ENCODE peak calls at places on chromosome 2, in eight cellular contexts. One of them, this sample, is unnamed.

GRCh38 chr2:232891621-232892071 is 21.6 kb downstream of the SNORC start:
- DNase-seq in coronary artery: peak
- DNase-seq in right atrium auricular region: no peak
- DNase-seq in AG10803: peak
- DNase-seq in NB4: no peak
- DNase-seq in astrocyte: peak
- DNase-seq in mucosa of descending colon: no peak
- DNase-seq in hepatocyte: no peak
- DNase-seq in this sample: peak

GRCh38 chr2:162164802-162165201 is 12.8 kb upstream of the GCG start:
- DNase-seq in coronary artery: no peak
- DNase-seq in right atrium auricular region: no peak
- DNase-seq in AG10803: peak
- DNase-seq in NB4: no peak
- DNase-seq in astrocyte: peak
- DNase-seq in mucosa of descending colon: no peak
- DNase-seq in hepatocyte: no peak
- DNase-seq in this sample: no peak

GRCh38 chr2:134823431-134823830 is 15.0 kb upstream of the ACMSD start:
- DNase-seq in coronary artery: no peak
- DNase-seq in right atrium auricular region: no peak
- DNase-seq in AG10803: no peak
- DNase-seq in NB4: no peak
- DNase-seq in astrocyte: no peak
- DNase-seq in mucosa of descending colon: no peak
- DNase-seq in hepatocyte: no peak
- DNase-seq in this sample: no peak

GRCh38 chr2:58110765-58111164 is 64.2 kb downstream of the VRK2 start:
- DNase-seq in coronary artery: no peak
- DNase-seq in right atrium auricular region: no peak
- DNase-seq in AG10803: no peak
- DNase-seq in NB4: peak
- DNase-seq in astrocyte: no peak
- DNase-seq in mucosa of descending colon: no peak
- DNase-seq in hepatocyte: no peak
- DNase-seq in this sample: no peak

GRCh38 chr2:104547251-104547650 is 306.7 kb upstream of the POU3F3 start:
- DNase-seq in coronary artery: no peak
- DNase-seq in right atrium auricular region: no peak
- DNase-seq in AG10803: no peak
- DNase-seq in NB4: no peak
- DNase-seq in astrocyte: no peak
- DNase-seq in mucosa of descending colon: no peak
- DNase-seq in hepatocyte: no peak
- DNase-seq in this sample: no peak

GRCh38 chr2:8573234-8573941 is 108.5 kb upstream of the ID2 start:
- DNase-seq in coronary artery: peak
- DNase-seq in right atrium auricular region: no peak
- DNase-seq in AG10803: no peak
- DNase-seq in NB4: no peak
- DNase-seq in astrocyte: no peak
- DNase-seq in mucosa of descending colon: peak
- DNase-seq in hepatocyte: peak
- DNase-seq in this sample: no peak

GRCh38 chr2:75621228-75621627 is 25.4 kb upstream of the MRPL19 start:
- DNase-seq in coronary artery: no peak
- DNase-seq in right atrium auricular region: no peak
- DNase-seq in AG10803: no peak
- DNase-seq in NB4: no peak
- DNase-seq in astrocyte: no peak
- DNase-seq in mucosa of descending colon: no peak
- DNase-seq in hepatocyte: no peak
- DNase-seq in this sample: no peak

GRCh38 chr2:54536720-54537119 is 80.6 kb downstream of the SPTBN1 start:
- DNase-seq in coronary artery: no peak
- DNase-seq in right atrium auricular region: no peak
- DNase-seq in AG10803: no peak
- DNase-seq in NB4: no peak
- DNase-seq in astrocyte: no peak
- DNase-seq in mucosa of descending colon: no peak
- DNase-seq in hepatocyte: no peak
- DNase-seq in this sample: no peak

GRCh38 chr2:159921752-159922404 is 123.9 kb upstream of the CD302 start:
- DNase-seq in coronary artery: no peak
- DNase-seq in right atrium auricular region: peak
- DNase-seq in AG10803: peak
- DNase-seq in NB4: peak
- DNase-seq in astrocyte: peak
- DNase-seq in mucosa of descending colon: peak
- DNase-seq in hepatocyte: peak
- DNase-seq in this sample: peak

GRCh38 chr2:170554278-170554955 is 160.7 kb upstream of the SP5 start:
- DNase-seq in coronary artery: peak
- DNase-seq in right atrium auricular region: no peak
- DNase-seq in AG10803: peak
- DNase-seq in NB4: no peak
- DNase-seq in astrocyte: peak
- DNase-seq in mucosa of descending colon: no peak
- DNase-seq in hepatocyte: no peak
- DNase-seq in this sample: peak

GRCh38 chr2:68936462-68936861 is 16.2 kb downstream of the GKN2 start:
- DNase-seq in coronary artery: no peak
- DNase-seq in right atrium auricular region: no peak
- DNase-seq in AG10803: peak
- DNase-seq in NB4: no peak
- DNase-seq in astrocyte: peak
- DNase-seq in mucosa of descending colon: no peak
- DNase-seq in hepatocyte: no peak
- DNase-seq in this sample: peak

GRCh38 chr2:46184794-46185583 is 112.2 kb upstream of the EPAS1 start:
- DNase-seq in coronary artery: peak
- DNase-seq in right atrium auricular region: peak
- DNase-seq in AG10803: no peak
- DNase-seq in NB4: peak
- DNase-seq in astrocyte: no peak
- DNase-seq in mucosa of descending colon: no peak
- DNase-seq in hepatocyte: no peak
- DNase-seq in this sample: no peak

GRCh38 chr2:138124521-138124920 is 160.2 kb downstream of the HNMT start:
- DNase-seq in coronary artery: no peak
- DNase-seq in right atrium auricular region: no peak
- DNase-seq in AG10803: no peak
- DNase-seq in NB4: no peak
- DNase-seq in astrocyte: no peak
- DNase-seq in mucosa of descending colon: no peak
- DNase-seq in hepatocyte: no peak
- DNase-seq in this sample: no peak

GRCh38 chr2:34069604-34070003 is 470.5 kb upstream of the FAM98A start:
- DNase-seq in coronary artery: no peak
- DNase-seq in right atrium auricular region: no peak
- DNase-seq in AG10803: no peak
- DNase-seq in NB4: no peak
- DNase-seq in astrocyte: no peak
- DNase-seq in mucosa of descending colon: no peak
- DNase-seq in hepatocyte: no peak
- DNase-seq in this sample: no peak

GRCh38 chr2:31378389-31378788 is 36.2 kb downstream of the XDH start:
- DNase-seq in coronary artery: peak
- DNase-seq in right atrium auricular region: no peak
- DNase-seq in AG10803: no peak
- DNase-seq in NB4: no peak
- DNase-seq in astrocyte: no peak
- DNase-seq in mucosa of descending colon: no peak
- DNase-seq in hepatocyte: peak
- DNase-seq in this sample: no peak

GRCh38 chr2:112465373-112465772 is 16.6 kb upstream of the TTL start:
- DNase-seq in coronary artery: no peak
- DNase-seq in right atrium auricular region: no peak
- DNase-seq in AG10803: peak
- DNase-seq in NB4: no peak
- DNase-seq in astrocyte: no peak
- DNase-seq in mucosa of descending colon: no peak
- DNase-seq in hepatocyte: no peak
- DNase-seq in this sample: peak

GRCh38 chr2:217420868-217421267 is 561.0 kb upstream of the TNP1 start:
- DNase-seq in coronary artery: no peak
- DNase-seq in right atrium auricular region: no peak
- DNase-seq in AG10803: no peak
- DNase-seq in NB4: no peak
- DNase-seq in astrocyte: no peak
- DNase-seq in mucosa of descending colon: no peak
- DNase-seq in hepatocyte: no peak
- DNase-seq in this sample: no peak

GRCh38 chr2:181627545-181627944 is 29.4 kb downstream of the CERKL start:
- DNase-seq in coronary artery: no peak
- DNase-seq in right atrium auricular region: no peak
- DNase-seq in AG10803: peak
- DNase-seq in NB4: no peak
- DNase-seq in astrocyte: no peak
- DNase-seq in mucosa of descending colon: no peak
- DNase-seq in hepatocyte: no peak
- DNase-seq in this sample: peak

GRCh38 chr2:165141601-165142000 is 62.2 kb downstream of the SCN3A start:
- DNase-seq in coronary artery: no peak
- DNase-seq in right atrium auricular region: no peak
- DNase-seq in AG10803: no peak
- DNase-seq in NB4: no peak
- DNase-seq in astrocyte: no peak
- DNase-seq in mucosa of descending colon: no peak
- DNase-seq in hepatocyte: no peak
- DNase-seq in this sample: no peak

GRCh38 chr2:200226652-200227426 is 79.7 kb upstream of the SPATS2L start:
- DNase-seq in coronary artery: no peak
- DNase-seq in right atrium auricular region: no peak
- DNase-seq in AG10803: no peak
- DNase-seq in NB4: no peak
- DNase-seq in astrocyte: no peak
- DNase-seq in mucosa of descending colon: no peak
- DNase-seq in hepatocyte: no peak
- DNase-seq in this sample: no peak

DNA sequence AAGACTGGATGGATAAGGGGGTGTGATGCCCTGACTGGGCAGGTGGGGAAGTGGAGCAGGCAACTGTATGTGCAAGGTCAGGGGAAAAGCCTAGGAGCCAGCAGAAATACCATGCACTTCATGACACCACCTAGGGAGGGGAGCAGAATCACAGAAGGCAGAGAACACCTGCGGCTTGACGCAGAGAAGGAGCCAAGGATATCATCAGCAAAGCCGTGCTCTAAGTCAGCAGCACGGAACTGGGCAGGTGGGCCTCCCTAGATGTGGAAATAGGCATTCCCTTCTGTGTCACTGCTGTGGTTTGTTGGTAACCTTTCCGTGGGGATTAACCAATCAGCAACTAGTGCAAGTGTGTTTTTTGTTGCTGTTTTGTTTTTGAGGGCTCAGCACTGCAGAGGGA is 41.3 kb downstream of the HDLBP start:
- DNase-seq in coronary artery: no peak
- DNase-seq in right atrium auricular region: peak
- DNase-seq in AG10803: no peak
- DNase-seq in NB4: no peak
- DNase-seq in astrocyte: no peak
- DNase-seq in mucosa of descending colon: no peak
- DNase-seq in hepatocyte: no peak
- DNase-seq in this sample: no peak
- TF ChIP-seq CTCF in coronary artery: no peak
- TF ChIP-seq CTCF in right atrium auricular region: no peak
- TF ChIP-seq CTCF in AG10803: no peak
- TF ChIP-seq CTCF in NB4: no peak
- TF ChIP-seq CTCF in astrocyte: no peak
- TF ChIP-seq CTCF in mucosa of descending colon: no peak
- TF ChIP-seq CTCF in hepatocyte: no peak
- TF ChIP-seq CTCF in this sample: no peak

GRCh38 chr2:174572556-174572955 is 25.0 kb downstream of the WIPF1 start:
- DNase-seq in coronary artery: no peak
- DNase-seq in right atrium auricular region: no peak
- DNase-seq in AG10803: no peak
- DNase-seq in NB4: no peak
- DNase-seq in astrocyte: no peak
- DNase-seq in mucosa of descending colon: no peak
- DNase-seq in hepatocyte: no peak
- DNase-seq in this sample: no peak
- TF ChIP-seq CTCF in coronary artery: no peak
- TF ChIP-seq CTCF in right atrium auricular region: no peak
- TF ChIP-seq CTCF in AG10803: no peak
- TF ChIP-seq CTCF in NB4: no peak
- TF ChIP-seq CTCF in astrocyte: no peak
- TF ChIP-seq CTCF in mucosa of descending colon: no peak
- TF ChIP-seq CTCF in hepatocyte: no peak
- TF ChIP-seq CTCF in this sample: no peak

DNA sequence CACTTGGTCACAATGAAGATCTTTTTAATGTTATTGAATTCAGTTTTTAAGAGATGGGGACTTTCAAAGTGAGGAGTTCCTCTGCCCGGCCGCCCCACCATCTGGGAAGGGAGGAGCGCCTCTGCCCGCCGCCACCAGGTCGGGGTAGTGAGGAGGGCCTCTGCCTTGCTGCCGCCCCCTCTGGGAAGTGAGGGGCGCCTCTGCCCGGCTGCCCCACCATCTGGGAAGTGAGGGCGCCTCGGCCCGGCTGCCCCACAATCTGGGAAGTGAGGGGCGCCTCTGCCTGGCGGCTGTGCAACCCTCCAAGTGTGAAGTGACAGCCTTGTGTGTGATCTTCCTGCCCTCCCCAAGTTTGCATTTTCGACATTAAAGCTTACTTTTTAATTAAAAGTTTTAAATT is 899.3 kb downstream of the TRIB2 start:
- DNase-seq in coronary artery: no peak
- DNase-seq in right atrium auricular region: no peak
- DNase-seq in AG10803: no peak
- DNase-seq in NB4: no peak
- DNase-seq in astrocyte: no peak
- DNase-seq in mucosa of descending colon: no peak
- DNase-seq in hepatocyte: no peak
- DNase-seq in this sample: no peak
- TF ChIP-seq CTCF in coronary artery: no peak
- TF ChIP-seq CTCF in right atrium auricular region: no peak
- TF ChIP-seq CTCF in AG10803: no peak
- TF ChIP-seq CTCF in NB4: no peak
- TF ChIP-seq CTCF in astrocyte: no peak
- TF ChIP-seq CTCF in mucosa of descending colon: no peak
- TF ChIP-seq CTCF in hepatocyte: no peak
- TF ChIP-seq CTCF in this sample: no peak

GRCh38 chr2:161160226-161161073 is at the start of gene TANK:
- DNase-seq in coronary artery: peak
- DNase-seq in right atrium auricular region: peak
- DNase-seq in AG10803: peak
- DNase-seq in NB4: peak
- DNase-seq in astrocyte: peak
- DNase-seq in mucosa of descending colon: peak
- DNase-seq in hepatocyte: peak
- DNase-seq in this sample: peak
- TF ChIP-seq CTCF in coronary artery: no peak
- TF ChIP-seq CTCF in right atrium auricular region: no peak
- TF ChIP-seq CTCF in AG10803: no peak
- TF ChIP-seq CTCF in NB4: no peak
- TF ChIP-seq CTCF in astrocyte: no peak
- TF ChIP-seq CTCF in mucosa of descending colon: no peak
- TF ChIP-seq CTCF in hepatocyte: no peak
- TF ChIP-seq CTCF in this sample: peak